ENCODE peak calls at places on chromosomes 6 and 20, in four cellular contexts. T is WTC11, X is K562, W is SK-N-SH. V is an unnamed sample.

GRCh38 chr20:48217191-48217590 is 431.9 kb upstream of the SULF2 start:
- DNase-seq in X (no peak), W (no peak), T (no peak), V (no peak)

GRCh38 chr6:8274240-8274639 is 161.1 kb downstream of the SLC35B3 start:
- DNase-seq in X (no peak), T (no peak), W (no peak), V (no peak)

GRCh38 chr6:24833711-24834386 is 35.1 kb upstream of the ARMH2 start:
- DNase-seq in T (no peak), W (no peak), X (no peak), V (no peak)

GRCh38 chr6:132228894-132229293 is 172.4 kb downstream of the MOXD1 start:
- DNase-seq in W (no peak), T (no peak), X (no peak), V (no peak)

GRCh38 chr6:145260491-145260890 is 474.8 kb downstream of the EPM2A start:
- DNase-seq in X (no peak), T (no peak), W (no peak), V (no peak)

GRCh38 chr6:28449056-28449455 is 5.8 kb upstream of the ZSCAN23 start:
- DNase-seq in T (no peak), X (no peak), W (no peak), V (no peak)

GRCh38 chr20:24698189-24698588 is 228.8 kb downstream of the SYNDIG1 start:
- DNase-seq in T (no peak), X (no peak), W (no peak), V (no peak)

GRCh38 chr6:149642829-149643580 is 5.5 kb downstream of the KATNA1 start:
- DNase-seq in X (no peak), W (no peak), T (no peak), V (no peak)

GRCh38 chr20:59008715-59009336 is 1.8 kb upstream of the CTSZ start:
- DNase-seq in W (no peak), T (no peak), X (no peak), V (no peak)

GRCh38 chr20:17010181-17010580 is 216.7 kb upstream of the PCSK2 start:
- DNase-seq in T (no peak), X (no peak), W (no peak), V (no peak)

GRCh38 chr6:17867880-17868279 is 119.6 kb downstream of the KIF13A start:
- DNase-seq in W (peak), X (no peak), T (no peak), V (no peak)

GRCh38 chr20:3813758-3814581 is 6.4 kb upstream of the AP5S1 start:
- DNase-seq in T (no peak), X (no peak), W (no peak), V (no peak)

GRCh38 chr6:15036690-15037245 is 209.1 kb upstream of the JARID2 start:
- DNase-seq in T (peak), X (peak), W (peak), V (no peak)

GRCh38 chr6:134511984-134512383 is 194.1 kb upstream of the SGK1 start:
- DNase-seq in X (no peak), T (no peak), W (no peak), V (no peak)

DNA sequence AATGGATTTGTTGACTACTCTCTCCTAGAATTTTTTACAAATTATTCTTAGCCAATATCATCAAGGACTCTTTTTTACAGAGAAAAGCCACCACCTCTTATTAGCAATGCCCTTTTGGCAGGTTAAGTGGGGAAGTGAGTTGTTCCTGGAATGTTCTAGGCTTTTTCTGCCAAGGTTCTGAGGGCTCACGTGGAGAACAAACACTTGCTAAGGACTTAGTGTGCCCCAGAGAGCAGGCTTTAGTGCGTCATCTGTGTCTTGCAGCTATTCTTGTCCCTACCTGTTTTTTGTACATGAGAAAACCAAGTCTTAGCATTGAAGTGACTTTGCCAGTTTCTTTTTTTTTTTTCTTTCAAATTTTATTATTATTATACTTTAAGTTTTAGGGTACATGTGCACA is 33.5 kb downstream of the CFAP61 start:
- DNase-seq in W (no peak), X (no peak), T (no peak), V (no peak)
- TF ChIP-seq USF1 in W (no peak), X (no peak), T (no peak), V (no peak)

GRCh38 chr20:56893206-56893605 is 264.1 kb downstream of the TFAP2C start:
- DNase-seq in T (peak), X (no peak), W (no peak), V (no peak)
- TF ChIP-seq USF1 in T (no peak), X (no peak), W (no peak), V (no peak)

DNA sequence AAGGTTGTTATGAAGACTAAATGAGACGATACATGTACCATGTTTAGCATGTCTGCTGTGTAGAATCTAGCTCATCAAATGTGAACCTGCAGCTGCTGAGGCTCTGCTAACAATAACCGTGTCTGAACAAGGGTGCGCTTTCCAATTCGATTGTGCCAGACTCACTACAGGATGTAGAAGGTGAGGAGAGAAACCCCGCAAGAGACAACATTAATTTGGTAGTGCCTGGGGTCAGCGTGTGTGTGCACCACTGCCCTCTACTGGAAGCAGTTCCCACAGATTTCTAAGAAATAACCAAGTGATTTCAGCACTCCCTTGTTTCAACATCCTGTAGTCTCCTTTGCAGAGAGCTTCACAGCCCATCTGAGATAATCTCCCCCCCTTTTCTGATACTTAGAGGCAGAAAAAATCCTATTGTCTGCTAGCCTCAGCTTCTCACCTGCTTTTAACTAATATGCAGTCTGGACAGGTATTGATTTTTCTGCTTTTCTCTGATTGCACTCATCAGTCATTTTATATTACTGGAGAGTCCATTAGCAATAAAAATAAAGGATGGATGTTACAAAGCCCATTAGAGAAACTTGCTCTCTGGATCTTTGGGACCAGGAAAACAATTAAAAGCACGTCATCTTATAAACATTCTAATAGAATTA is 96.7 kb upstream of the BACH2 start:
- DNase-seq in T (peak), W (peak), X (peak), V (no peak)
- TF ChIP-seq USF1 in T (no peak), W (no peak), X (no peak), V (no peak)

DNA sequence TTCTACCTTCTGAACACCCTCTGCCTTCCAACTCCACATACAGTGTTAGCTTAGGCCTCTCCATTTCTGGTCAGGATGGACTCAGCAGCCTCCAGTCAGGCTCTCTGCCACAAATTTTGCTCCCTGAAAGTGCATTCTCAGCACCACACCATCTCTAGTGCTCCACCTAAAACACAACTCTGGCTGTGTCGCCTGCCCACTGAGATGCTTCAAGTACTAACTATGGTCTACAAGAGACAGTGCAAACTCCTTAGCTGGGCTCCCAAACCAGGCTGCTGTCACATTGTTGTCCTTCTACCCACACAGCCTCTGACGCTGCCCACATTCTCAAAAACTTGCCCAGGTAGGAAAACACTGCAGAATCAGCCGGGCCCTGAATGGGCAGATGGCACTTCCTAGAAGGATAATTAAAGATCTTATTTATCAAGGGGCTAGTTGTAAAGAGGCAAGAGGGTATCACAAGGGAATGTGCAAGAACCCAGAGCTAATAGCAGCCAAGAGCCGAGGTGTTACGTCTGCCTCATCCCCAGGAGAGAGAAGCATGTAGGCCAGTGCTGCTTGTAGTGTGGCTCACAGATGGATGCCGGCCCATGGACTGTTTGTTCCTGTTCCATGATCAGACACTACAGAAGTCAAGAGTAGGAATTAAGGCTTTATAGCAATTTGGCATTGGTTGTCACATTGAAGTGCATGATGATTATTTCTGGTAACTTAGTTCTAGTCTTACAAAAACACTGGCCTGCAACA is 189.7 kb downstream of the LRFN2 start:
- DNase-seq in T (no peak), X (no peak), W (no peak), V (no peak)
- TF ChIP-seq USF1 in T (no peak), X (no peak), W (no peak), V (no peak)

GRCh38 chr6:108350528-108350927 is 55.7 kb downstream of the AFG1L start:
- DNase-seq in X (no peak), W (no peak), T (no peak), V (no peak)
- TF ChIP-seq USF1 in X (no peak), W (no peak), T (no peak), V (no peak)

DNA sequence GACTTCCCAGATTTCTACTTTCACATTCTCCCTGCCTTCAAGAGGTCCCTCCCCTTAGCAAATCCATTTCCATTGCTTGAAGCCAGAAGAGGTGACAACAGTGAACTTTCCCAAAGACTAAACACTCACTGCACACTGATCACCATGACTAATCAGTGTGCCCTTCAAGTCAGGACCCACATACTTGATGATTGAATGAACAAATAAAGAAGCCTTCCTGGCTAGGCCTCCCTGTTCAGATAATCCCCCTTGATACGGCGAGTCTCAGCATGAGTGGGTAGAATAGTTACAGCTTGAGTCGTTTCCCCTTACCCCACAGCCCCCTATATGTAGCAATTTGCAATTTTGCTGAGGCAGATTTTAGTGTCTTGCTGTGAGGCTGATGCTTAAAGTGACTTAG is 102.2 kb downstream of the UNC5CL start:
- DNase-seq in W (no peak), T (no peak), X (no peak), V (no peak)
- TF ChIP-seq USF1 in W (no peak), T (no peak), X (no peak), V (no peak)

DNA sequence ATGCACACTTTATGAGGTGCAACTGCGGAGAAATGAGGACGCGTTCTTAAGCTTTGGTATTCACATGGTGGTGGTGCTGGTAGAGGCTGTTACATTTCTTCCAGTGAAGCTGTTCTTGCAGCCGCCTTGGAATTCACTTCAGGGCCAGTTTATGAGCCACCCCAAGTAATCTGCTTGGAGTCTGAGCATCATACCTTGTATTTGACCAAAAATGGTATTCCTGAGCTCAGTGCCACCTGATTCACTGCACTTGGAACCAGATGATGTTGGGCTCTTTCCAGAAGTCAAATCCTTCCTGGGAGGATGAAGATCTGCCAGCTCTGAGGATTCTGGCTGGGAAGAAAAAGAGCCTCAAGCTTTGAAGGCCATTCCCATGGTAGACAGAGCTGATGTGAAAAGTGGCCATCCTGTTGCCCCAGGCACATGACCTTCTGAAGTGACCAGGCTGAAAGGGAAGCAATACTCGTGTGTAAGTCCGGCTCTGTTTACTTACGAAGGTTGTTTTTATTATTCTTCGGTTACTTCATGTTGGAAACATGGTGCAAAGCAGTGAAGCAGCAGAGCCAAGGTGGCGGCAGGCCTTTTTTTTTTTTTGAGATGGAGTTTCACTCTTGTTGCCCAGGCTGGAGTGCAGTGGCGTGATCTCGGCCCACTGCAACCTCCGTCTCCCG is 7.7 kb downstream of the MANBAL start:
- DNase-seq in X (no peak), T (no peak), W (no peak), V (no peak)
- TF ChIP-seq USF1 in X (no peak), T (no peak), W (peak), V (no peak)

GRCh38 chr6:44022296-44022661 is 105.0 kb downstream of the MRPL14 start:
- DNase-seq in X (no peak), W (no peak), T (no peak), V (no peak)

GRCh38 chr6:44024597-44025219 is 102.5 kb downstream of the MRPL14 start:
- DNase-seq in X (no peak), T (no peak), W (no peak), V (no peak)

GRCh38 chr6:44025226-44025625 is 102.0 kb downstream of the MRPL14 start:
- DNase-seq in W (no peak), X (no peak), T (no peak), V (no peak)

GRCh38 chr6:44022671-44023352 is 104.4 kb downstream of the MRPL14 start:
- DNase-seq in W (no peak), X (no peak), T (no peak), V (no peak)

GRCh38 chr6:44023586-44024454 is 103.4 kb downstream of the MRPL14 start:
- DNase-seq in W (peak), T (no peak), X (no peak), V (no peak)
- TF ChIP-seq USF1 in W (no peak), T (no peak), X (no peak), V (no peak)

DNA sequence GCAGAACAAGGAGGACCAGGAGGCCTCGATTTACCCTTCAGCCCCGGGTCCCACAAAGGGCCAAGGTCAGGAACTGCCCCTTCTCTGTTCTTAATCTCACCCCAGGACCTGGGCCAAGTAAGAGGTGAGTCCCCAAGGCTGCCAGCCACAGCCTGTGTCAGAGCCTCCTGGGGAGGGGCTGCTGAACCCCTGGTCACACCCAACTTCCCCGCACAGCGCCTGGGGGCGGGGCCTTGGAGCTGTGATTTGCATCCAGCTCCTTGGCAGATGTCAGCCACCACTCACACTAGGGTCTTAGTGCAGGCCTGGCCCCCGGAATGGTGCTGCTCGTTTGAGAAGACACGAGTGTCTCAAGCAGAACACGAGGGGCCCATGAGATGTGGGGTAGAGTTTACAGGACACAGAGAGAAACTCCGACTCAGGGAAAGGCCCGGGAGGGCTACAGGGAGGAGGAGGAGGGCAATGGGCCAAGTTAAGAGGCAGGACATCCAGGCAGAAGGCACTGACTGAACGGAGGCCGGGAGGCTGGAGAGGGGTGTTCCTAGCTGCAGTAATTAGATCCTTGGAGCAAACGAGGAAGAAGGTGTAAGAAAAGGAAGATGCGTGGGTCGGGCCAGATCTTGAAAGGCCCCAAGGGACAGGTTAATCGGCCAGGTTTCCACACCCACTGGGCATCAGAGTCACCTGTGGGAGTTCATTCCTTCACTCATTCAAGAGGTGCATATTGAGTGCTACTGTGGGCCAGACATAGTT is 26.9 kb downstream of the ZBP1 start:
- DNase-seq in T (peak), W (no peak), X (peak), V (no peak)
- TF ChIP-seq USF1 in T (no peak), W (no peak), X (no peak), V (no peak)

GRCh38 chr20:51365670-51366069 is 176.8 kb downstream of the NFATC2 start:
- DNase-seq in W (no peak), T (no peak), X (no peak), V (no peak)
- TF ChIP-seq USF1 in W (peak), T (no peak), X (no peak), V (no peak)

V was measured in GM12878.